ENCODE peak calls at places on chromosomes 11 and 22, in ten cellular contexts. N is heart left ventricle, K is GM12864, G is prostate gland, Q is WTC11, X is astrocyte of the spinal cord, Z is fibroblast of pulmonary artery, D is GM20000, J is adrenal gland, B is dorsolateral prefrontal cortex. W is an unnamed sample.

GRCh38 chr11:111983187-111983986 is 41.8 kb upstream of the DLAT start:
- DNase-seq in N (no peak), K (no peak), G (peak; percentile 60), Q (peak; percentile 76), X (peak; percentile 46), Z (no peak), D (no peak), J (no peak), B (peak; percentile 63), W (peak; percentile 48)

GRCh38 chr11:45801723-45802315 is 3.1 kb upstream of the SLC35C1 start:
- DNase-seq in N (no peak), K (no peak), G (no peak), Q (no peak), X (no peak), Z (peak; percentile 28), D (peak; percentile 12), J (no peak), B (no peak), W (no peak)

GRCh38 chr11:8373519-8374432 is 110.1 kb upstream of the LMO1 start:
- DNase-seq in N (no peak), K (no peak), G (no peak), Q (no peak), X (no peak), Z (no peak), D (no peak), J (no peak), B (no peak), W (no peak)

GRCh38 chr11:96741068-96741467 is 351.3 kb downstream of the JRKL start:
- DNase-seq in N (no peak), K (no peak), G (no peak), Q (no peak), X (peak; percentile 29), Z (peak; percentile 35), D (no peak), J (no peak), B (no peak), W (no peak)

GRCh38 chr11:47415091-47415854 is 6.9 kb downstream of the SLC39A13 start:
- DNase-seq in N (peak; percentile 53), K (no peak), G (no peak), Q (no peak), X (no peak), Z (no peak), D (no peak), J (no peak), B (no peak), W (no peak)

GRCh38 chr11:125626381-125626950 is 1.5 kb downstream of the CHEK1 start:
- DNase-seq in N (no peak), K (peak; percentile 18), G (no peak), Q (peak; percentile 14), X (no peak), Z (no peak), D (peak; percentile 58), J (no peak), B (peak; percentile 13), W (no peak)

GRCh38 chr11:124740277-124740882 is 638 bp downstream of the NRGN start:
- DNase-seq in N (peak; percentile 74), K (no peak), G (no peak), Q (no peak), X (no peak), Z (peak; percentile 39), D (peak; percentile 75), J (no peak), B (peak; percentile 42), W (no peak)

GRCh38 chr11:64245797-64246623 is 733 bp downstream of the PPP1R14B start:
- DNase-seq in N (no peak), K (no peak), G (no peak), Q (no peak), X (peak; percentile 82), Z (peak; percentile 82), D (no peak), J (peak; percentile 90), B (peak; percentile 46), W (no peak)

GRCh38 chr11:81967242-81967641 is 766.4 kb downstream of the FAM181B start:
- DNase-seq in N (no peak), K (no peak), G (no peak), Q (no peak), X (no peak), Z (peak; percentile 5), D (no peak), J (no peak), B (no peak), W (no peak)

GRCh38 chr11:81966340-81966739 is 767.3 kb downstream of the FAM181B start:
- DNase-seq in N (no peak), K (no peak), G (no peak), Q (no peak), X (no peak), Z (no peak), D (no peak), J (no peak), B (no peak), W (no peak)

GRCh38 chr11:81959341-81959740 is 774.3 kb downstream of the FAM181B start:
- DNase-seq in N (no peak), K (no peak), G (no peak), Q (peak; percentile 28), X (no peak), Z (no peak), D (no peak), J (no peak), B (no peak), W (peak; percentile 12)

GRCh38 chr11:81963018-81963417 is 770.6 kb downstream of the FAM181B start:
- DNase-seq in N (no peak), K (no peak), G (no peak), Q (no peak), X (no peak), Z (peak; percentile 44), D (no peak), J (no peak), B (no peak), W (no peak)
- TF ChIP-seq CTCF in N (no peak), K (no peak), G (no peak), Q (no peak), X (peak; percentile 19), Z (peak; percentile 26), D (no peak), J (no peak), B (no peak), W (peak; percentile 31)

GRCh38 chr11:106276859-106277436 is 199.5 kb downstream of the AASDHPPT start:
- DNase-seq in N (no peak), K (no peak), G (no peak), Q (no peak), X (peak; percentile 29), Z (peak; percentile 59), D (no peak), J (no peak), B (no peak), W (no peak)
- TF ChIP-seq CTCF in N (no peak), K (no peak), G (no peak), Q (peak; percentile 18), X (peak; percentile 52), Z (peak; percentile 53), D (no peak), J (no peak), B (no peak), W (no peak)

GRCh38 chr22:33917744-33918406 is 2.4 kb downstream of the LARGE1 start:
- DNase-seq in N (no peak), K (peak; percentile 50), G (no peak), Q (peak; percentile 15), X (no peak), Z (no peak), D (peak; percentile 40), J (no peak), B (peak; percentile 26), W (peak; percentile 10)
- TF ChIP-seq CTCF in N (no peak), K (peak; percentile 65), G (no peak), Q (no peak), X (peak; percentile 7), Z (no peak), D (no peak), J (no peak), B (peak; percentile 55), W (peak; percentile 19)

GRCh38 chr11:75242722-75243600 is 2.4 kb downstream of the TPBGL start:
- DNase-seq in N (no peak), K (no peak), G (no peak), Q (peak; percentile 14), X (no peak), Z (no peak), D (no peak), J (peak; percentile 14), B (peak; percentile 1), W (no peak)

GRCh38 chr11:75246006-75246672 is 5.6 kb downstream of the TPBGL start:
- DNase-seq in N (no peak), K (no peak), G (no peak), Q (no peak), X (no peak), Z (no peak), D (no peak), J (peak; percentile 12), B (peak; percentile 3), W (peak; percentile 41)

GRCh38 chr11:75246673-75247350 is 6.2 kb downstream of the TPBGL start:
- DNase-seq in N (no peak), K (no peak), G (no peak), Q (no peak), X (no peak), Z (no peak), D (no peak), J (peak; percentile 3), B (no peak), W (no peak)

GRCh38 chr11:75244052-75244814 is 3.7 kb downstream of the TPBGL start:
- DNase-seq in N (no peak), K (no peak), G (no peak), Q (no peak), X (no peak), Z (no peak), D (no peak), J (peak; percentile 3), B (peak; percentile 7), W (no peak)

GRCh38 chr11:75245356-75246005 is 4.9 kb downstream of the TPBGL start:
- DNase-seq in N (no peak), K (no peak), G (no peak), Q (no peak), X (no peak), Z (no peak), D (no peak), J (peak; percentile 7), B (no peak), W (no peak)
- TF ChIP-seq CTCF in N (no peak), K (no peak), G (no peak), Q (no peak), X (no peak), Z (peak; percentile 1), D (no peak), J (no peak), B (no peak), W (no peak)